ENCODE peak calls at places on chromosomes 12 and 14, in ten cellular contexts. A, O, M, H, W, P, J, U, E and S are unnamed samples.

GRCh38 chr12:92462527-92462926 is 240.3 kb upstream of the PLEKHG7 start:
- DNase-seq in U (no peak), W (no peak), P (no peak), A (no peak), M (no peak), J (no peak), E (no peak), O (no peak), H (no peak), S (no peak)

GRCh38 chr12:2940564-2940963 is 18.6 kb upstream of the TEAD4 start:
- DNase-seq in P (no peak), J (no peak), H (no peak), W (no peak), M (no peak), O (no peak), A (no peak), U (no peak), E (no peak), S (no peak)

GRCh38 chr12:68341822-68342221 is 9.7 kb upstream of the MDM1 start:
- DNase-seq in P (no peak), U (no peak), J (no peak), A (no peak), M (no peak), E (no peak), H (no peak), O (no peak), W (no peak), S (no peak)

GRCh38 chr12:108565976-108566375 is 3.6 kb downstream of the ISCU start:
- DNase-seq in H (peak; percentile 56), O (peak; percentile 92), P (no peak), J (peak; percentile 47), E (peak; percentile 57), M (no peak), U (no peak), A (no peak), W (peak; percentile 86), S (peak; percentile 98)

GRCh38 chr12:105109465-105110212 is 2.1 kb downstream of the WASHC4 start:
- DNase-seq in E (no peak), U (no peak), M (peak; percentile 51), J (no peak), P (no peak), H (no peak), O (peak; percentile 87), W (peak; percentile 78), A (no peak), S (no peak)

GRCh38 chr14:90900712-90901111 is 84.5 kb upstream of the TTC7B start:
- DNase-seq in P (no peak), W (peak; percentile 18), H (no peak), A (no peak), O (peak; percentile 15), M (no peak), U (no peak), J (no peak), E (no peak), S (no peak)

GRCh38 chr12:47828967-47829482 is 9.3 kb upstream of the HDAC7 start:
- DNase-seq in A (no peak), U (no peak), W (peak; percentile 83), H (no peak), P (peak; percentile 33), O (peak; percentile 50), J (no peak), E (no peak), M (no peak), S (no peak)

GRCh38 chr14:74619672-74620131 is 7.7 kb upstream of the LTBP2 start:
- DNase-seq in J (no peak), M (no peak), H (no peak), P (no peak), U (peak; percentile 67), E (no peak), O (peak; percentile 94), A (no peak), W (peak; percentile 99), S (no peak)

GRCh38 chr12:105479710-105480109 is 149.2 kb downstream of the C12orf75 start:
- DNase-seq in P (no peak), U (no peak), M (no peak), W (no peak), A (no peak), E (no peak), O (no peak), H (no peak), J (no peak), S (no peak)